ENCODE peak calls at places on chromosomes 5 and 9, in seven cellular contexts. G is H1, F is mesendoderm, E is neuronal stem cell, Z is IMR-90, M is mesenchymal stem cell, X is trophoblast cell. O is an unnamed sample.

GRCh38 chr5:168085321-168086040 is 206.0 kb upstream of the WWC1 start:
- DNase-seq in G (no peak), X (no peak), F (no peak), E (no peak), M (peak; percentile 32), Z (no peak), O (no peak)

GRCh38 chr5:175012267-175012666 is 287.9 kb downstream of the MSX2 start:
- DNase-seq in Z (no peak), G (no peak), F (peak; percentile 1), M (no peak), E (no peak), X (no peak), O (no peak)

GRCh38 chr5:74651710-74652109 is 11.2 kb upstream of the ENC1 start:
- DNase-seq in M (no peak), E (no peak), G (no peak), F (no peak), X (no peak), Z (no peak), O (no peak)

GRCh38 chr5:116361171-116361967 is 213.3 kb downstream of the SEMA6A start:
- DNase-seq in G (peak; percentile 87), X (no peak), M (peak; percentile 46), E (peak; percentile 58), F (peak; percentile 87), Z (no peak), O (peak; percentile 87)

GRCh38 chr9:101418518-101419111 is 17.0 kb downstream of the ALDOB start:
- DNase-seq in G (no peak), F (no peak), Z (peak; percentile 58), X (no peak), E (no peak), M (no peak), O (no peak)

GRCh38 chr9:69421908-69422801 is 97.1 kb downstream of the ENTREP1 start:
- DNase-seq in X (peak; percentile 45), M (peak; percentile 66), E (peak; percentile 78), F (peak; percentile 87), Z (peak; percentile 59), G (peak; percentile 74), O (peak; percentile 74)

GRCh38 chr5:62494772-62495171 is 82.2 kb downstream of the IPO11 start:
- DNase-seq in E (no peak), Z (no peak), F (no peak), M (no peak), G (no peak), X (no peak), O (no peak)

GRCh38 chr5:154461531-154461930 is 15.7 kb downstream of the SAP30L start:
- DNase-seq in G (no peak), Z (peak; percentile 34), M (peak; percentile 61), E (no peak), X (peak; percentile 23), F (peak; percentile 85), O (peak; percentile 49)

GRCh38 chr5:69049151-69049550 is 44.7 kb upstream of the SLC30A5 start:
- DNase-seq in E (no peak), G (no peak), Z (no peak), M (peak; percentile 7), F (no peak), X (peak; percentile 4), O (no peak)

GRCh38 chr5:135230326-135230925 is 168.6 kb downstream of the MACROH2A1 start:
- DNase-seq in Z (peak; percentile 78), G (no peak), X (no peak), F (no peak), E (no peak), M (peak; percentile 78), O (no peak)

GRCh38 chr5:96657068-96657467 is 5.1 kb upstream of the CAST start:
- DNase-seq in F (no peak), E (no peak), Z (peak; percentile 94), G (no peak), X (peak; percentile 75), M (peak; percentile 92), O (no peak)

GRCh38 chr9:8366161-8366926 is 566.8 kb upstream of the DMAC1 start:
- DNase-seq in X (peak; percentile 30), G (no peak), M (no peak), F (peak; percentile 65), E (no peak), Z (peak; percentile 35), O (no peak)

GRCh38 chr5:88683506-88684135 is 199.4 kb downstream of the MEF2C start:
- DNase-seq in G (peak; percentile 66), Z (no peak), M (no peak), X (no peak), F (peak; percentile 89), E (no peak), O (peak; percentile 88)
- H4K8ac ChIP-seq in G (no peak overlapping the region), Z (no peak overlapping the region), M (no peak overlapping the region), X (no peak overlapping the region), F (no peak overlapping the region), E (no peak overlapping the region), O (no peak overlapping the region)

DNA sequence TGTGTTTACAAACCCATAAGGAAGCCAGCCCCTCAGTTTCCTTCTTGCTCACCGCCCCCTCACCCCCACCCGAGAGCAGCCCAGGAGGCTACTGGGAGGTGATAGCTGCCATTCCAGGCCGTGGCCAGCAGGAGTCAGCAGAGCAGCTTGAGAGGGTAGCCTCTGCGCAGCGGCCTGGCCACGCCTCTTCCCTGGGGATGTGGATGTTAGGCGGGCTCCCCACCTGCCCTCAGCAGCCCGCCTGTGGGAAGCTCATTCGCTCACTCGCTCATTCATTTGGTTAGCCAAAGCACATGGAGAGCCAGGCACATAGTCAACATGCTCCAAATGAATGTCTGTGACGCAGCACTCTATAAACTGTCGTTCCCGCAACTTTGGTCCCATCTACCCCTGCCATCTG is 6.1 kb upstream of the DPM2 start:
- DNase-seq in F (peak; percentile 90), E (peak; percentile 71), G (peak; percentile 93), Z (peak; percentile 73), X (peak; percentile 93), M (peak; percentile 79), O (peak; percentile 93)
- H4K8ac ChIP-seq in F (no peak overlapping the region), E (peak overlapping the region; percentile 83), G (no peak overlapping the region), Z (no peak overlapping the region), X (no peak overlapping the region), M (no peak overlapping the region), O (no peak overlapping the region)

GRCh38 chr9:135512241-135512603 is 9.0 kb upstream of the LCN1 start:
- DNase-seq in E (no peak), X (no peak), Z (no peak), G (no peak), F (no peak), M (no peak), O (peak; percentile 10)
- H4K8ac ChIP-seq in E (no peak overlapping the region), X (no peak overlapping the region), Z (no peak overlapping the region), G (no peak overlapping the region), F (no peak overlapping the region), M (no peak overlapping the region), O (no peak overlapping the region)

GRCh38 chr9:73446306-73446705 is 294.6 kb downstream of the ANXA1 start:
- DNase-seq in E (no peak), Z (no peak), X (peak; percentile 24), G (no peak), F (no peak), M (no peak), O (no peak)

GRCh38 chr9:73444821-73445220 is 293.2 kb downstream of the ANXA1 start:
- DNase-seq in E (no peak), Z (no peak), X (no peak), F (no peak), G (no peak), M (no peak), O (no peak)

GRCh38 chr9:73441223-73441622 is 289.6 kb downstream of the ANXA1 start:
- DNase-seq in F (no peak), Z (no peak), X (no peak), M (no peak), E (no peak), G (no peak), O (no peak)

GRCh38 chr9:73437758-73438157 is 286.1 kb downstream of the ANXA1 start:
- DNase-seq in Z (no peak), M (peak; percentile 32), G (no peak), E (no peak), F (no peak), X (no peak), O (no peak)

DNA sequence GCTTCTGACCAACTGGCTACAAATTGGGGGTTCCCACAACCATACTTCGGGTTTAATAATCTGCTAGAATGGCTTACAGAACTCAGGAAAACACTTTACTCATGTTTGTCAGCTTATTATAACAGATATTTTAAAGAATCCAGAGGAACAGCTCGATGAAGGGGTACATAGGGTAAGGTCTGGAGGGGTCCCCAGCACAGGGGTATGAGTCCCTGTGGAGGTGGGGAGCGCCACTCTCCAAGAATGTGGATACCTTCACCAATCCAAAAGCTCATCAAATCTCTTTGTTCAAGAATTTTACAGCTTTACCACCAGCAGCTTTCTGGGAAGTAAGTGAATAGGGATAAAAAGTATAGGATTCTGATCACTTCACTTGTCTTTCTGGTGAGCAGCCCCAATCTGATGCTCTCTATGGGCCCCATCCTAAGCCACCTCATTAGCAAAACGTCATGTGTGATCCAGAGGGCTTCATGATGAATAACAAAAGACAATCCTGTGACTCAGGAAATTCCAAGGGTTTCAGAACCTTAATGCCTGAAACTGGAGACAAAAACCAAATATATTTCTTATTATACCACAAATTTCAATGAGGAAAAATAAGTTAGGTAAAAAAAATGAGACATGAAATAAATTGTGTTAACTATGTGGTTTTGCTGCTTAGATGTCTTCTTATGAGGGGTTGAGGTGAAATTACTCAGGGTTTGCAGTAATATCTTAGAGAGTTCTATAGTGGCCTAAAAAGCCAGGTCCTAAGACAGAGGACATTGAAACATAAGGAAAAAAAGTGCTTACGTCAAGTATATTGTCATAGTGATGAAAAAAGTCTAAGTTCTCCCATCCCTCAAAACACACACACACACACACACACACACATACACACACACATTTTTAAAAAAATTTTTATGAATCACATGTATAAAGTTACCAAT is 290.5 kb downstream of the ANXA1 start:
- DNase-seq in F (peak; percentile 89), G (no peak), X (no peak), Z (no peak), E (no peak), M (peak; percentile 15), O (peak; percentile 52)
- H4K8ac ChIP-seq in F (no peak overlapping the region), G (no peak overlapping the region), X (no peak overlapping the region), Z (no peak overlapping the region), E (no peak overlapping the region), M (no peak overlapping the region), O (no peak overlapping the region)

DNA sequence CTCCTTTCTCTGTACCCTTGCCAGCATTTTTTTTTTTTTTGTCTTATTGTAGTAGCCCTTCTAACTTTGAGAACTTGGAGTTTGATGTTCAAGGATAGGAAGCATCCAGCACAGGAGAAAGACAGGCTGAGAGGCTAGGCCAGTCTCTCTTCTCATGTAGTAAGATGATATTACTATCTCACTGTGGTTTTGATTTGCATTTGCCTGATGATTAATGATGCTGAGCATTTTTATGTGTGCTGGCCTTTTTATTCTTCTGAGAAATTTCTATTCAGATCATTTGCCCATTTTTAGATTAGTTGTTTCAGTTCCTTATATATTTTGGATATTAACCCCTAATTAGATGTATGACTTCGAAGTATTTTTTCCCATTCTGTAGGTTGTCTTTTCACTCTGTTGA is 592.4 kb upstream of the ZNF608 start:
- DNase-seq in E (no peak), F (no peak), Z (no peak), M (no peak), G (no peak), X (no peak), O (no peak)
- H4K8ac ChIP-seq in E (no peak overlapping the region), F (no peak overlapping the region), Z (no peak overlapping the region), M (no peak overlapping the region), G (no peak overlapping the region), X (no peak overlapping the region), O (no peak overlapping the region)

DNA sequence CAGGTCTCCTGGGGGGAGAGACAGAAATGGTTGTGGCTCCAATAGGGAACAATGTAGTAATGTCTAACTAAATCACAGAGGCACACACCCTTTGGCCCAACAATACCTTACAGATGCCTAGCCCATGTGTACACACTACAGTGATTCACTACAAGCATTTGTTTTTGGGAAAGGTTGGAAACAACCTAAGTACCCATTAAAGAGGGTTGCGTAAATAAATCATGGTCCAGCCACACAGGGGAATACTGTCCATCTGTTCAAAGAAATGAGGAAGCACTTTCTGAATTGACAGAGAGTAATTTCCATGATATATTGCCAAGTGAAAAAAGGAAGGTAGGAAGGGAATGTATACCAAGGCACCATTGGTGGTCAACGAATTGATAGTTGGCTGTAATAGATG is 22.0 kb upstream of the GTF3C5 start:
- DNase-seq in G (no peak), X (no peak), E (no peak), Z (no peak), M (no peak), F (no peak), O (no peak)
- H4K8ac ChIP-seq in G (no peak overlapping the region), X (no peak overlapping the region), E (no peak overlapping the region), Z (no peak overlapping the region), M (no peak overlapping the region), F (no peak overlapping the region), O (no peak overlapping the region)

O was measured in H9.